ENCODE peak calls at places on chromosomes 2 and 18, in ten cellular contexts. U is stimulated activated CD4-positive, alpha-beta T cell treated with anti-CD3 and anti-CD28 coated beads, Interleukin-15, amount 100 ng/mL, for 1 hour; F is EL; C is RKO; S is IMR-90; K is aorta; T is GM18507; P is GM12864; O is activated T-helper 1 cell treated with anti-CD3 and anti-CD28 coated beads, Interleukin-12 subunit alpha, Interleukin-12 subunit beta, Interleukin-2, Interleukin-4 antibody, amounts not matched to agents 30 ng/mL and 10 ng/mL and 1 ng/mL, durations not matched to agents 14 hours and 24 hours and 36 hours; V is lower lobe of right lung. D is an unnamed sample.

GRCh38 chr2:150325656-150326055 is 161.8 kb downstream of the RND3 start:
- DNase-seq in U (no peak), F (no peak), C (no peak), S (peak), K (no peak), T (no peak), P (no peak), O (no peak), V (no peak), D (no peak)

GRCh38 chr18:69217271-69217670 is 183.4 kb upstream of the DOK6 start:
- DNase-seq in U (no peak), F (no peak), C (no peak), S (no peak), K (no peak), T (no peak), P (no peak), O (no peak), V (no peak), D (no peak)

GRCh38 chr2:151153601-151154000 is 108.1 kb downstream of the RBM43 start:
- DNase-seq in U (no peak), F (no peak), C (no peak), S (no peak), K (no peak), T (no peak), P (no peak), O (no peak), V (no peak), D (no peak)

GRCh38 chr2:210028178-210028577 is 25.7 kb downstream of the RPE start:
- DNase-seq in U (no peak), F (no peak), C (no peak), S (no peak), K (no peak), T (no peak), P (no peak), O (no peak), V (no peak), D (no peak)

GRCh38 chr2:38873763-38874162 is 2.0 kb downstream of the DHX57 start:
- DNase-seq in U (no peak), F (no peak), C (no peak), S (no peak), K (no peak), T (no peak), P (no peak), O (no peak), V (no peak), D (no peak)

GRCh38 chr2:63792523-63792922 is 49.2 kb upstream of the UGP2 start:
- DNase-seq in U (no peak), F (peak), C (peak), S (peak), K (no peak), T (no peak), P (no peak), O (no peak), V (no peak), D (no peak)

GRCh38 chr2:32937602-32938450 is 8.9 kb upstream of the LTBP1 start:
- DNase-seq in U (no peak), F (no peak), C (no peak), S (peak), K (no peak), T (no peak), P (no peak), O (no peak), V (no peak), D (no peak)

GRCh38 chr2:88187038-88187676 is 17.0 kb downstream of the THNSL2 start:
- DNase-seq in U (no peak), F (peak), C (peak), S (peak), K (no peak), T (no peak), P (no peak), O (no peak), V (no peak), D (no peak)

GRCh38 chr18:11658989-11659388 is 30.1 kb upstream of the GNAL start:
- DNase-seq in U (no peak), F (no peak), C (no peak), S (no peak), K (no peak), T (no peak), P (no peak), O (no peak), V (no peak), D (no peak)

GRCh38 chr2:121483021-121483420 is 47.7 kb upstream of the RNU4ATAC start:
- DNase-seq in U (no peak), F (no peak), C (no peak), S (peak), K (no peak), T (no peak), P (no peak), O (no peak), V (no peak), D (no peak)

GRCh38 chr2:167637726-167638125 is 609.7 kb downstream of the STK39 start:
- DNase-seq in U (no peak), F (no peak), C (no peak), S (no peak), K (no peak), T (no peak), P (no peak), O (no peak), V (no peak), D (no peak)